ENCODE peak calls at places on chromosomes 11 and 22, in ten cellular contexts. W is Daoy, U is endodermal cell, A is right lobe of liver, C is sciatic nerve, M is GM12865, G is nephron progenitor cell, E is amniotic stem cell, Y is pulmonary artery endothelial cell, P is HFFc6. F is an unnamed sample.

GRCh38 chr11:75541301-75541929 is 15.7 kb upstream of the GDPD5 start:
- DNase-seq in W (no peak), U (no peak), A (no peak), C (no peak), M (no peak), G (no peak), E (no peak), Y (no peak), P (no peak), F (no peak)

GRCh38 chr22:36301384-36301828 is 48.5 kb downstream of the APOL1 start:
- DNase-seq in W (peak), U (peak), A (peak), C (peak), M (peak), G (peak), E (no peak), Y (no peak), P (peak), F (no peak)

GRCh38 chr11:33089776-33090175 is 50.4 kb downstream of the TCP11L1 start:
- DNase-seq in W (no peak), U (no peak), A (no peak), C (no peak), M (peak), G (no peak), E (no peak), Y (no peak), P (no peak), F (no peak)

GRCh38 chr11:113674397-113674685 is 31.8 kb downstream of the TMPRSS5 start:
- DNase-seq in W (no peak), U (peak), A (no peak), C (no peak), M (no peak), G (no peak), E (no peak), Y (no peak), P (no peak), F (no peak)

GRCh38 chr22:33579448-33580093 is 340.7 kb downstream of the LARGE1 start:
- DNase-seq in W (peak), U (peak), A (peak), C (peak), M (peak), G (peak), E (peak), Y (no peak), P (peak), F (no peak)

GRCh38 chr22:45916515-45916914 is 60.4 kb downstream of the WNT7B start:
- DNase-seq in W (no peak), U (no peak), A (no peak), C (no peak), M (no peak), G (no peak), E (no peak), Y (no peak), P (no peak), F (no peak)

GRCh38 chr11:93480756-93481155 is 62.4 kb downstream of the SMCO4 start:
- DNase-seq in W (no peak), U (no peak), A (no peak), C (no peak), M (no peak), G (no peak), E (no peak), Y (no peak), P (no peak), F (no peak)

GRCh38 chr22:39254789-39255298 is 10.1 kb upstream of the PDGFB start:
- DNase-seq in W (peak), U (peak), A (no peak), C (no peak), M (peak), G (no peak), E (peak), Y (no peak), P (peak), F (no peak)

GRCh38 chr11:20933086-20933485 is 263.7 kb downstream of the NELL1 start:
- DNase-seq in W (no peak), U (no peak), A (no peak), C (no peak), M (no peak), G (no peak), E (no peak), Y (no peak), P (no peak), F (no peak)

GRCh38 chr11:578276-579035 is 2.2 kb downstream of the PHRF1 start:
- DNase-seq in W (no peak), U (no peak), A (peak), C (no peak), M (no peak), G (no peak), E (no peak), Y (no peak), P (no peak), F (no peak)

GRCh38 chr22:31036671-31037550 is 44.2 kb upstream of the SMTN start:
- DNase-seq in W (peak), U (no peak), A (no peak), C (no peak), M (no peak), G (no peak), E (peak), Y (no peak), P (peak), F (no peak)

GRCh38 chr11:107732327-107733051 is 20.6 kb upstream of the SLN start:
- DNase-seq in W (peak), U (no peak), A (no peak), C (no peak), M (peak), G (no peak), E (no peak), Y (no peak), P (no peak), F (no peak)

GRCh38 chr11:109845437-109845836 is 247.8 kb upstream of the ZC3H12C start:
- DNase-seq in W (no peak), U (no peak), A (no peak), C (no peak), M (no peak), G (no peak), E (no peak), Y (no peak), P (no peak), F (no peak)

GRCh38 chr11:3920148-3920852 is 64.8 kb downstream of the STIM1 start:
- DNase-seq in W (peak), U (no peak), A (no peak), C (no peak), M (peak), G (no peak), E (no peak), Y (no peak), P (peak), F (no peak)

GRCh38 chr11:119307219-119307618 is 9.7 kb downstream of the MCAM start:
- DNase-seq in W (no peak), U (peak), A (no peak), C (no peak), M (no peak), G (no peak), E (no peak), Y (no peak), P (no peak), F (no peak)

GRCh38 chr11:71169328-71169727 is 83.0 kb downstream of the SHANK2 start:
- DNase-seq in W (no peak), U (no peak), A (no peak), C (no peak), M (no peak), G (no peak), E (no peak), Y (no peak), P (no peak), F (no peak)

GRCh38 chr11:104905271-104905670 is 7.0 kb upstream of the CASP12 start:
- DNase-seq in W (no peak), U (no peak), A (no peak), C (no peak), M (no peak), G (no peak), E (no peak), Y (no peak), P (no peak), F (no peak)

GRCh38 chr11:1336836-1337646 is 27.6 kb upstream of the TOLLIP start:
- DNase-seq in W (no peak), U (peak), A (peak), C (peak), M (peak), G (peak), E (no peak), Y (no peak), P (no peak), F (no peak)

GRCh38 chr11:13207665-13208594 is 69.7 kb upstream of the BMAL1 start:
- DNase-seq in W (peak), U (peak), A (no peak), C (no peak), M (peak), G (no peak), E (peak), Y (peak), P (peak), F (no peak)

GRCh38 chr11:120715239-120715638 is 203.7 kb downstream of the GRIK4 start:
- DNase-seq in W (peak), U (no peak), A (no peak), C (no peak), M (peak), G (no peak), E (no peak), Y (no peak), P (no peak), F (no peak)

GRCh38 chr11:61041755-61042518 is 60.4 kb upstream of the CD5 start:
- DNase-seq in W (peak), U (peak), A (no peak), C (no peak), M (peak), G (peak), E (no peak), Y (no peak), P (no peak), F (no peak)

GRCh38 chr11:43316451-43316850 is 4.7 kb downstream of the API5 start:
- DNase-seq in W (peak), U (no peak), A (no peak), C (no peak), M (peak), G (no peak), E (no peak), Y (no peak), P (no peak), F (no peak)

GRCh38 chr11:65884716-65885092 is 3.6 kb downstream of the FIBP start:
- DNase-seq in W (peak), U (peak), A (peak), C (peak), M (peak), G (peak), E (no peak), Y (no peak), P (peak), F (no peak)

GRCh38 chr11:82003671-82004148 is 730.0 kb downstream of the FAM181B start:
- DNase-seq in W (no peak), U (no peak), A (no peak), C (no peak), M (no peak), G (no peak), E (no peak), Y (no peak), P (no peak), F (no peak)

GRCh38 chr22:40653361-40653760 is 16.8 kb upstream of the MRTFA start:
- DNase-seq in W (no peak), U (peak), A (no peak), C (no peak), M (no peak), G (no peak), E (no peak), Y (no peak), P (no peak), F (no peak)

GRCh38 chr11:12075291-12075690 is 35.1 kb upstream of the MICAL2 start:
- DNase-seq in W (no peak), U (no peak), A (peak), C (no peak), M (no peak), G (no peak), E (no peak), Y (no peak), P (no peak), F (no peak)

GRCh38 chr11:71998649-71999310 is at the start of gene IL18BP:
- DNase-seq in W (no peak), U (no peak), A (no peak), C (no peak), M (peak), G (no peak), E (no peak), Y (no peak), P (no peak), F (no peak)

GRCh38 chr11:101860694-101861371 is 54.0 kb upstream of the CEP126 start:
- DNase-seq in W (peak), U (peak), A (no peak), C (no peak), M (peak), G (peak), E (peak), Y (peak), P (peak), F (no peak)

GRCh38 chr11:122791836-122792235 is 46.5 kb upstream of the CRTAM start:
- DNase-seq in W (peak), U (no peak), A (no peak), C (no peak), M (no peak), G (no peak), E (peak), Y (peak), P (peak), F (no peak)

GRCh38 chr11:84514436-84514835 is 1112.7 kb downstream of the DLG2 start:
- DNase-seq in W (no peak), U (no peak), A (no peak), C (no peak), M (no peak), G (no peak), E (no peak), Y (no peak), P (no peak), F (no peak)

GRCh38 chr11:6813651-6814050 is 14.2 kb upstream of the OR6A2 start:
- DNase-seq in W (no peak), U (no peak), A (no peak), C (no peak), M (no peak), G (no peak), E (no peak), Y (no peak), P (no peak), F (no peak)

GRCh38 chr11:77191823-77192495 is 63.9 kb downstream of the MYO7A start:
- DNase-seq in W (peak), U (peak), A (no peak), C (no peak), M (peak), G (peak), E (no peak), Y (no peak), P (no peak), F (no peak)

GRCh38 chr11:9758676-9759518 is 95.0 kb downstream of the SWAP70 start:
- DNase-seq in W (peak), U (peak), A (peak), C (peak), M (peak), G (peak), E (peak), Y (peak), P (peak), F (no peak)

GRCh38 chr22:40853961-40854360 is 2.5 kb downstream of the ST13 start:
- DNase-seq in W (no peak), U (no peak), A (no peak), C (no peak), M (peak), G (no peak), E (no peak), Y (no peak), P (no peak), F (no peak)

GRCh38 chr22:24543068-24543675 is 11.8 kb downstream of the GUCD1 start:
- DNase-seq in W (no peak), U (no peak), A (peak), C (no peak), M (no peak), G (no peak), E (no peak), Y (no peak), P (no peak), F (no peak)

GRCh38 chr11:44630511-44631210 is 65.2 kb downstream of the CD82 start:
- DNase-seq in W (no peak), U (peak), A (peak), C (peak), M (no peak), G (no peak), E (no peak), Y (no peak), P (no peak), F (no peak)

GRCh38 chr22:49853981-49854791 is 542 bp downstream of the ZBED4 start:
- DNase-seq in W (peak), U (peak), A (peak), C (peak), M (peak), G (peak), E (no peak), Y (no peak), P (peak), F (no peak)